ENCODE peak calls at places on chromosomes 16 and 17, in eight cellular contexts. R is gastrocnemius medialis, V is esophagus squamous epithelium, W is lower leg skin, P is K562, I is Peyer's patch, Z is ovary, E is A549. T is an unnamed sample.

GRCh38 chr16:23700509-23700908 is 12.5 kb downstream of the ERN2 start:
- DNase-seq in R (no peak), Z (no peak), P (peak), V (no peak), W (no peak), I (peak), E (no peak), T (no peak)

GRCh38 chr17:77928519-77929179 is 29.9 kb upstream of the TNRC6C start:
- DNase-seq in E (no peak), R (no peak), P (no peak), W (no peak), I (no peak), V (no peak), Z (no peak), T (no peak)

GRCh38 chr16:68389006-68389405 is 59.3 kb downstream of the SMPD3 start:
- DNase-seq in V (no peak), E (no peak), R (no peak), P (no peak), Z (no peak), I (no peak), W (no peak), T (no peak)

GRCh38 chr16:2858245-2859025 is 465 bp upstream of the PRSS22 start:
- DNase-seq in R (no peak), E (no peak), V (no peak), W (no peak), Z (no peak), I (peak), P (peak), T (no peak)

GRCh38 chr17:73794336-73794735 is 150.1 kb upstream of the SDK2 start:
- DNase-seq in I (no peak), E (no peak), V (no peak), R (no peak), W (peak), Z (no peak), P (no peak), T (no peak)

GRCh38 chr16:19380316-19380715 is 37.4 kb upstream of the TMC5 start:
- DNase-seq in E (no peak), V (no peak), P (no peak), W (no peak), Z (no peak), R (no peak), I (no peak), T (no peak)

GRCh38 chr17:27206447-27206846 is 87.5 kb upstream of the WSB1 start:
- DNase-seq in W (no peak), Z (no peak), V (no peak), I (peak), E (peak), P (peak), R (no peak), T (peak)

GRCh38 chr16:68744744-68745280 is 7.7 kb downstream of the CDH1 start:
- DNase-seq in Z (no peak), P (no peak), V (no peak), I (peak), R (no peak), W (no peak), E (peak), T (no peak)

GRCh38 chr17:81333626-81334368 is 38.7 kb upstream of the SLC38A10 start:
- DNase-seq in Z (no peak), R (no peak), P (no peak), V (no peak), E (no peak), I (no peak), W (no peak), T (no peak)

GRCh38 chr17:72462814-72463213 is 342.0 kb downstream of the SOX9 start:
- DNase-seq in V (no peak), E (peak), Z (no peak), I (no peak), P (no peak), R (no peak), W (no peak), T (no peak)

GRCh38 chr17:49513044-49513395 is 17.9 kb downstream of the NGFR start:
- DNase-seq in W (no peak), E (no peak), V (no peak), P (no peak), I (no peak), Z (no peak), R (no peak), T (no peak)

GRCh38 chr17:34337701-34338100 is 18.5 kb downstream of the CCL8 start:
- DNase-seq in R (no peak), Z (no peak), P (no peak), W (no peak), E (no peak), V (no peak), I (no peak), T (no peak)

GRCh38 chr17:39614545-39615157 is 6.9 kb upstream of the NEUROD2 start:
- DNase-seq in R (no peak), P (no peak), E (no peak), W (no peak), I (no peak), V (no peak), Z (no peak), T (no peak)

GRCh38 chr17:65618516-65618915 is 57.1 kb upstream of the AXIN2 start:
- DNase-seq in Z (no peak), I (no peak), E (no peak), P (no peak), W (peak), R (no peak), V (no peak), T (no peak)

GRCh38 chr17:57445051-57445450 is 188.7 kb downstream of the MSI2 start:
- DNase-seq in W (no peak), I (no peak), P (no peak), V (no peak), Z (no peak), E (peak), R (no peak), T (no peak)

GRCh38 chr16:23121024-23121423 is 28.2 kb downstream of the USP31 start:
- DNase-seq in W (no peak), Z (no peak), E (no peak), P (no peak), V (no peak), I (no peak), R (no peak), T (no peak)

GRCh38 chr16:88558457-88559442 is 11.5 kb upstream of the ZC3H18 start:
- DNase-seq in Z (peak), P (peak), E (peak), V (no peak), R (peak), I (peak), W (peak), T (peak)

GRCh38 chr17:39576187-39576586 is 31.5 kb downstream of the NEUROD2 start:
- DNase-seq in R (no peak), Z (no peak), W (no peak), V (no peak), P (no peak), I (no peak), E (peak), T (no peak)

GRCh38 chr16:3640632-3641501 is 13.6 kb upstream of the DNASE1 start:
- DNase-seq in V (no peak), W (peak), R (no peak), I (peak), Z (no peak), E (no peak), P (peak), T (no peak)

GRCh38 chr16:85169333-85170065 is 57.2 kb upstream of the CIBAR2 start:
- DNase-seq in W (no peak), Z (no peak), E (no peak), R (no peak), P (peak), V (no peak), I (no peak), T (peak)

GRCh38 chr16:31182391-31182790 is 2.5 kb downstream of the FUS start:
- DNase-seq in I (no peak), R (no peak), Z (no peak), W (no peak), P (no peak), E (no peak), V (no peak), T (no peak)
- TF ChIP-seq POLR2A in I (no peak), R (no peak), Z (no peak), W (no peak), P (no peak), E (no peak), V (no peak), T (no peak)

DNA sequence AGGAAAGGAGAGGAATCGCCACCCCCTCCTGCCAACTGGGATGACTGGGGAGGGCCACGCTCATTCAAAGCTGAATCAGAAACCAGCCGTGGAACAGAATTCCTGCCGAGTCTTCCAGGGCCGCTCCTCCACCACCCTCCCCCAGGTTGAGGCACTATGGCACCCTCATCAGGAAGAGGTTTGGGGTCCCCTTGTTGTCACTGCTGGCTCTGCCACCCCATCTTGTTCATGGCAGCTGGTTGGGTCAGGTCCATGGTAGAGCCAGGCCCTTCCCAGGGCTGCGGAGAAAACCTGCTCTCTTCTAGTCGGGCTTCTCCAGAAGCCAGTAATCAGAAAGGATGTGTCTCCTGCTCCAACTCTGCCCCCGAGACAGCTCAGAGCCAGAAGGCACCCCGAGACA is 41.8 kb downstream of the KCNJ12 start:
- DNase-seq in Z (no peak), R (no peak), I (no peak), V (no peak), P (no peak), E (no peak), W (peak), T (no peak)
- TF ChIP-seq POLR2A in Z (no peak), R (no peak), I (no peak), V (no peak), P (no peak), E (no peak), W (no peak), T (no peak)

GRCh38 chr17:1002412-1002753 is 5.5 kb downstream of the TIMM22 start:
- DNase-seq in V (no peak), I (no peak), P (no peak), R (no peak), Z (peak), E (no peak), W (no peak), T (no peak)

GRCh38 chr17:1001640-1002411 is 4.9 kb downstream of the TIMM22 start:
- DNase-seq in E (no peak), I (no peak), W (no peak), R (peak), P (no peak), Z (no peak), V (no peak), T (no peak)

GRCh38 chr17:1002771-1003555 is 6.0 kb downstream of the TIMM22 start:
- DNase-seq in R (no peak), P (no peak), W (no peak), Z (no peak), E (no peak), V (no peak), I (no peak), T (no peak)

GRCh38 chr17:998111-998510 is 1.2 kb downstream of the TIMM22 start:
- DNase-seq in W (no peak), V (no peak), I (no peak), R (no peak), P (no peak), Z (no peak), E (no peak), T (no peak)

GRCh38 chr17:1000597-1001490 is 3.9 kb downstream of the TIMM22 start:
- DNase-seq in V (no peak), R (peak), I (no peak), E (no peak), Z (no peak), W (no peak), P (no peak), T (no peak)
- TF ChIP-seq POLR2A in V (no peak), R (peak), I (no peak), E (no peak), Z (no peak), W (no peak), P (no peak), T (no peak)

DNA sequence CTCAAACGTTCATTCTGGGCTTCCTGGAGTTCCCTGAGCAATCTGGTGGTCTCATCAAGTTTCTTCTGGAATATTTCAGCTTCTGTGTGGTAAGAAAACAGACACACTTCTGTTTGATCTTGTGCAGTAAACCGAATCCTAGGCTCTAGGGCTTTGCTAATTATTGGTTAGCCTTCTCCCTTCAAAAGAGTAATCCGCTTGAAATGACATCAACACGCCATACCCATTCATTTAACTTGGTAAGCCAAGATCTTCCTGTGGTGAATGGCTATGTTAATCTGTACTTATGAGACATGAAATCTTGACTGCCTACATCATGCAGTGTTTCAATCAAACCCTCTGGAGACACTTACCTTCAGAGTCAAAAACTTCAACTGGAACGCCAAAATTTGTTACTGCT is 48.5 kb downstream of the BRD7 start:
- DNase-seq in P (no peak), V (no peak), I (no peak), E (no peak), W (no peak), R (no peak), Z (no peak), T (no peak)
- TF ChIP-seq POLR2A in P (no peak), V (no peak), I (no peak), E (no peak), W (no peak), R (no peak), Z (no peak), T (no peak)

DNA sequence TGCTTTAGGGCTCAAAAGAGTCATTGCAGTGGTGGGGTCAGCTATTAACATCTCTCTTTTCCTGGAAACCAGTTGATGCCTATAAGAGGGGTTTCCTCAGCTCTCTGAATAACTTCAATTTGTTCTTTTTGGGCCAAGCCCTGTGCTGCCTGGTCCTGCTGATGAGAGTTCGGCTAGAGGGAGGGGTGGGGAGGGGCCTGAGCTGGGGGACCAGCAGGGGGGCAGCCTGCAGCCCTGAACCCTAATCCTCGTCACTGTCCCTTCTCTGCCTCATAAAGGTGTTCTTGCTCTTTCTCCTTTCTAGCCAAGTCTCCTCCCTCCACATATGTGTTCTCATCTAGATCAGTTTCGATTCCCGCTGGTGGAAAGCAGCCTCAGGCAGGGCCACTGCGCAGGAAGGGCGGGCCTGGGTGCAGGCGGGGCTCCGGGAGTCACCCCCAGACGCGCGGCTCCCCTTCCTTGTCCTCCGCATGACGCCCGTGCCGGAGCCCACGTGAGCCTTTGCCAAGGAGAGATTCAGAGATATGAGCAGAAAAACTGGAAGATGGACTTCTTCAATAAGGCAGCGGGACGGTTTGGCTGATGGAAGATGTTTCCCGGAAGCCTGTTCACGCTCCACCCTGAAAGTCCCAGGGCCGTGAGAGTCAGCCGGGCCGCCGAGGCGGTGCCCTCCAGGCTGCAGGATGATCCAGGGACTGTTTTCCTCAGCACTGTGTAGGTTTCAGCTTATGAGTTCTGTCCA is 15.0 kb upstream of the RHOT1 start:
- DNase-seq in V (peak), E (peak), W (peak), P (peak), R (peak), I (peak), Z (peak), T (peak)
- TF ChIP-seq POLR2A in V (no peak), E (peak), W (no peak), P (peak), R (peak), I (peak), Z (no peak), T (peak)

GRCh38 chr17:5431929-5432556 is 6.9 kb downstream of the C1QBP start:
- DNase-seq in V (no peak), Z (no peak), P (no peak), E (no peak), R (no peak), I (no peak), W (no peak), T (no peak)
- TF ChIP-seq POLR2A in V (no peak), Z (no peak), P (peak), E (no peak), R (no peak), I (no peak), W (no peak), T (no peak)

DNA sequence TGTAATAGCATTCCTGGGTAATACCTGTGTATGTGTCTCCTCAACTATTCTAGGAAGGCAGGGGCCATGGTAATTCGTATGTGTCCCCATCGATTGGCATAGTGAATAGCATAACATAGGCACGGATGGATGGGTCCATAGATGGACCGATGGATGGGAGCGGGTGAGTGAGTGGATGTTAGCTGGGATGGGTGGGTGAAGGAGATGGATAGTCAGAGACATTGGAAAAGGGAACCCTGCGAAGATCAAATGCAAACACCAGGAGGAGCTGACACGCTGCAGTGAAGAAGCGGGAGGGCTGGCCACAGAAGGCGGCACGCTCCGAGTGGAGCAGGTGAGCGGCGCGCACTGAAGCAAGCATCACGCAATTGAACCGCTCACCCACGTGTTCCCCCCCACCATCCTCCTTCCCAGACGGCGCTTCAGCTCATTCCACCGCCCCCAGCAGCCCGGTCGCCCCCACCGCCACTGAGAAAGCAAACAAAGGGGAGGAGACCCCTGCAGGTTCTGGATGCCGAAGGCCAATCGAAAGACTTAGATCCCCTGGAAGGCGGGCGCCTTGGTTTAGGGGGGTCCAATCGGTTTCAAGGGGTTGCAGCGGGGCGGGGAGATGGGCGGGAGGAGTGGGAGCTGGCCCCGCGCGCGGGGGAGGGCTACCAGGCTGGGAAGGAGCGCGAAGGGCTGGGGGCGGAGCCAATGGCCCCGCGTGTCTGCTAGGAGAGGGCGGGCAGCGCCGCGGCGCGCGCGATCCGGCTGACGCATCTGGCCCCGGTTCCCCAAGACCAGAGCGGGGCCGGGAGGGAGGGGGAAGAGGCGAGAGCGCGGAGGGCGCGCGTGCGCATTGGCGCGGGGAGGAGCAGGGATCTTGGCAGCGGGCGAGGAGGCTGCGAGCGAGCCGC is at the start of gene ARRB2:
- DNase-seq in W (peak), Z (peak), R (peak), I (peak), V (peak), P (peak), E (peak), T (peak)
- TF ChIP-seq POLR2A in W (no peak), Z (no peak), R (no peak), I (no peak), V (no peak), P (no peak), E (peak), T (peak)

T was measured in erythroblast.